ENCODE peak calls at places on chromosomes 12 and 14, in six cellular contexts. E is AG09309, R is Caki2, T is A549, V is fibroblast of lung, J is NCI-H1694. B is an unnamed sample.

GRCh38 chr14:96273629-96274028 is 17.6 kb downstream of the BDKRB1 start:
- DNase-seq in E (no peak), R (no peak), T (no peak), V (no peak), J (no peak), B (no peak)

GRCh38 chr12:15268927-15269552 is 47.8 kb upstream of the RERG start:
- DNase-seq in E (no peak), R (peak), T (peak), V (peak), J (peak), B (peak)

GRCh38 chr14:64645220-64645891 is 58.9 kb upstream of the PLEKHG3 start:
- DNase-seq in E (peak), R (peak), T (no peak), V (peak), J (no peak), B (peak)

GRCh38 chr12:28313631-28314030 is 123.4 kb downstream of the CCDC91 start:
- DNase-seq in E (no peak), R (no peak), T (no peak), V (peak), J (no peak), B (no peak)

GRCh38 chr12:112908548-112908947 is 1.8 kb downstream of the OAS1 start:
- DNase-seq in E (no peak), R (no peak), T (no peak), V (no peak), J (no peak), B (no peak)

GRCh38 chr12:52767020-52767379 is 10.1 kb downstream of the KRT76 start:
- DNase-seq in E (no peak), R (no peak), T (no peak), V (no peak), J (no peak), B (no peak)

GRCh38 chr12:123905319-123905925 is 67.2 kb downstream of the CCDC92 start:
- DNase-seq in E (peak), R (peak), T (peak), V (peak), J (peak), B (peak)

GRCh38 chr14:93716410-93717221 is 71.7 kb downstream of the PRIMA1 start:
- DNase-seq in E (no peak), R (no peak), T (no peak), V (no peak), J (no peak), B (no peak)

GRCh38 chr14:90812109-90812508 is 4.1 kb downstream of the TTC7B start:
- DNase-seq in E (no peak), R (no peak), T (no peak), V (no peak), J (no peak), B (no peak)

GRCh38 chr14:93305708-93306418 is 27.0 kb downstream of the BTBD7 start:
- DNase-seq in E (no peak), R (no peak), T (no peak), V (no peak), J (no peak), B (no peak)

GRCh38 chr12:124663206-124663605 is 95.8 kb upstream of the NCOR2 start:
- DNase-seq in E (no peak), R (no peak), T (no peak), V (no peak), J (no peak), B (no peak)

GRCh38 chr14:72565200-72565599 is 328.7 kb downstream of the DPF3 start:
- DNase-seq in E (no peak), R (no peak), T (no peak), V (no peak), J (no peak), B (no peak)

GRCh38 chr14:49893309-49894213 is 679 bp downstream of the ARF6 start:
- DNase-seq in E (no peak), R (peak), T (peak), V (peak), J (no peak), B (no peak)

GRCh38 chr12:110107369-110108281 is 16.5 kb upstream of the IFT81 start:
- DNase-seq in E (peak), R (peak), T (peak), V (peak), J (no peak), B (peak)

GRCh38 chr14:69288956-69289705 is 29.2 kb downstream of the GALNT16 start:
- DNase-seq in E (no peak), R (no peak), T (no peak), V (peak), J (no peak), B (no peak)

GRCh38 chr14:71362920-71363584 is 455.8 kb downstream of the PCNX1 start:
- DNase-seq in E (no peak), R (no peak), T (no peak), V (peak), J (no peak), B (no peak)

GRCh38 chr14:61281186-61281676 is at the start of gene TMEM30B:
- DNase-seq in E (no peak), R (no peak), T (no peak), V (no peak), J (no peak), B (no peak)

GRCh38 chr12:94516985-94517384 is 57.3 kb upstream of the CEP83 start:
- DNase-seq in E (no peak), R (no peak), T (no peak), V (peak), J (no peak), B (no peak)

GRCh38 chr14:69475194-69475818 is 9.2 kb upstream of the PLEKHD1 start:
- DNase-seq in E (no peak), R (no peak), T (peak), V (peak), J (peak), B (no peak)

GRCh38 chr14:102056694-102057442 is 30.0 kb downstream of the HSP90AA1 start:
- DNase-seq in E (no peak), R (no peak), T (no peak), V (no peak), J (no peak), B (no peak)

GRCh38 chr14:70671652-70672327 is 30.1 kb downstream of the TTC9 start:
- DNase-seq in E (no peak), R (no peak), T (no peak), V (no peak), J (no peak), B (no peak)

GRCh38 chr14:70954068-70954467 is 46.8 kb downstream of the PCNX1 start:
- DNase-seq in E (no peak), R (no peak), T (no peak), V (no peak), J (no peak), B (no peak)

GRCh38 chr14:69346710-69347109 is 51.4 kb downstream of the ERH start:
- DNase-seq in E (no peak), R (no peak), T (peak), V (peak), J (peak), B (no peak)

GRCh38 chr12:12791756-12792346 is 6.4 kb downstream of the APOLD1 start:
- DNase-seq in E (no peak), R (no peak), T (no peak), V (peak), J (peak), B (no peak)

GRCh38 chr12:34400986-34401658 is 378.8 kb downstream of the ALG10 start:
- DNase-seq in E (no peak), R (no peak), T (no peak), V (no peak), J (no peak), B (no peak)

GRCh38 chr12:75662501-75663159 is 151.2 kb upstream of the KRR1 start:
- DNase-seq in E (no peak), R (no peak), T (no peak), V (peak), J (no peak), B (no peak)

GRCh38 chr12:53476769-53477209 is 22.5 kb downstream of the MAP3K12 start:
- DNase-seq in E (no peak), R (peak), T (no peak), V (no peak), J (peak), B (no peak)

GRCh38 chr12:100450726-100451125 is 22.9 kb upstream of the NR1H4 start:
- DNase-seq in E (no peak), R (no peak), T (no peak), V (peak), J (no peak), B (no peak)

GRCh38 chr14:101130861-101131260 is 227.3 kb upstream of the RTL1 start:
- DNase-seq in E (no peak), R (no peak), T (no peak), V (no peak), J (no peak), B (no peak)

GRCh38 chr14:58677525-58677924 is 39.8 kb downstream of the DACT1 start:
- DNase-seq in E (no peak), R (no peak), T (no peak), V (no peak), J (no peak), B (no peak)

GRCh38 chr12:128920468-128920867 is 67.2 kb downstream of the GLT1D1 start:
- DNase-seq in E (no peak), R (no peak), T (no peak), V (no peak), J (no peak), B (no peak)

GRCh38 chr12:43325786-43326185 is 226.2 kb downstream of the ADAMTS20 start:
- DNase-seq in E (no peak), R (no peak), T (no peak), V (no peak), J (no peak), B (no peak)

B was measured in amniotic stem cell.